ENCODE peak calls at places on chromosomes 12 and 14, in six cellular contexts. One of them, this sample, is unnamed.

GRCh38 chr12:32875990-32876389 is 20.6 kb downstream of the PKP2 start:
- DNase-seq in dermis microvascular lymphatic vessel endothelial cell: no peak
- DNase-seq in left cardiac atrium: no peak
- DNase-seq in Right ventricle myocardium inferior: no peak
- DNase-seq in T-helper 9 cell: no peak
- DNase-seq in gastrocnemius medialis: no peak
- DNase-seq in this sample: no peak

GRCh38 chr14:68349900-68350323 is 443.0 kb downstream of the ZFP36L1 start:
- DNase-seq in dermis microvascular lymphatic vessel endothelial cell: no peak
- DNase-seq in left cardiac atrium: no peak
- DNase-seq in Right ventricle myocardium inferior: no peak
- DNase-seq in T-helper 9 cell: no peak
- DNase-seq in gastrocnemius medialis: no peak
- DNase-seq in this sample: no peak

GRCh38 chr12:69007858-69008314 is 74.9 kb upstream of the CPM start:
- DNase-seq in dermis microvascular lymphatic vessel endothelial cell: no peak
- DNase-seq in left cardiac atrium: no peak
- DNase-seq in Right ventricle myocardium inferior: no peak
- DNase-seq in T-helper 9 cell: no peak
- DNase-seq in gastrocnemius medialis: no peak
- DNase-seq in this sample: no peak

GRCh38 chr12:107336705-107337104 is 243.4 kb upstream of the CRY1 start:
- DNase-seq in dermis microvascular lymphatic vessel endothelial cell: no peak
- DNase-seq in left cardiac atrium: no peak
- DNase-seq in Right ventricle myocardium inferior: no peak
- DNase-seq in T-helper 9 cell: no peak
- DNase-seq in gastrocnemius medialis: no peak
- DNase-seq in this sample: no peak

GRCh38 chr12:121872546-121873223 is 14.0 kb upstream of the HPD start:
- DNase-seq in dermis microvascular lymphatic vessel endothelial cell: no peak
- DNase-seq in left cardiac atrium: peak; percentile 55
- DNase-seq in Right ventricle myocardium inferior: no peak
- DNase-seq in T-helper 9 cell: no peak
- DNase-seq in gastrocnemius medialis: no peak
- DNase-seq in this sample: peak; percentile 57

GRCh38 chr14:33254876-33255275 is 316.2 kb downstream of the NPAS3 start:
- DNase-seq in dermis microvascular lymphatic vessel endothelial cell: peak; percentile 5
- DNase-seq in left cardiac atrium: no peak
- DNase-seq in Right ventricle myocardium inferior: no peak
- DNase-seq in T-helper 9 cell: no peak
- DNase-seq in gastrocnemius medialis: no peak
- DNase-seq in this sample: no peak

GRCh38 chr14:58107947-58108552 is 44.0 kb downstream of the ARMH4 start:
- DNase-seq in dermis microvascular lymphatic vessel endothelial cell: peak; percentile 62
- DNase-seq in left cardiac atrium: peak; percentile 32
- DNase-seq in Right ventricle myocardium inferior: no peak
- DNase-seq in T-helper 9 cell: peak; percentile 6
- DNase-seq in gastrocnemius medialis: peak; percentile 16
- DNase-seq in this sample: peak; percentile 62

GRCh38 chr14:50766338-50766886 is 64.5 kb downstream of the NIN start:
- DNase-seq in dermis microvascular lymphatic vessel endothelial cell: no peak
- DNase-seq in left cardiac atrium: no peak
- DNase-seq in Right ventricle myocardium inferior: no peak
- DNase-seq in T-helper 9 cell: no peak
- DNase-seq in gastrocnemius medialis: no peak
- DNase-seq in this sample: no peak

GRCh38 chr12:29547151-29547561 is 49.7 kb upstream of the OVCH1 start:
- DNase-seq in dermis microvascular lymphatic vessel endothelial cell: no peak
- DNase-seq in left cardiac atrium: no peak
- DNase-seq in Right ventricle myocardium inferior: no peak
- DNase-seq in T-helper 9 cell: no peak
- DNase-seq in gastrocnemius medialis: no peak
- DNase-seq in this sample: no peak

GRCh38 chr12:92297405-92297804 is 151.8 kb upstream of the BTG1 start:
- DNase-seq in dermis microvascular lymphatic vessel endothelial cell: no peak
- DNase-seq in left cardiac atrium: no peak
- DNase-seq in Right ventricle myocardium inferior: no peak
- DNase-seq in T-helper 9 cell: no peak
- DNase-seq in gastrocnemius medialis: no peak
- DNase-seq in this sample: no peak

GRCh38 chr14:103949386-103949785 is 7.1 kb upstream of the RD3L start:
- DNase-seq in dermis microvascular lymphatic vessel endothelial cell: no peak
- DNase-seq in left cardiac atrium: no peak
- DNase-seq in Right ventricle myocardium inferior: no peak
- DNase-seq in T-helper 9 cell: no peak
- DNase-seq in gastrocnemius medialis: no peak
- DNase-seq in this sample: no peak

GRCh38 chr12:127964717-127965116 is 302.3 kb upstream of the TMEM132C start:
- DNase-seq in dermis microvascular lymphatic vessel endothelial cell: no peak
- DNase-seq in left cardiac atrium: no peak
- DNase-seq in Right ventricle myocardium inferior: no peak
- DNase-seq in T-helper 9 cell: no peak
- DNase-seq in gastrocnemius medialis: no peak
- DNase-seq in this sample: no peak

GRCh38 chr14:105999361-106000028 is 473.1 kb downstream of the TMEM121 start:
- DNase-seq in dermis microvascular lymphatic vessel endothelial cell: peak; percentile 0
- DNase-seq in left cardiac atrium: peak; percentile 55
- DNase-seq in Right ventricle myocardium inferior: peak; percentile 79
- DNase-seq in T-helper 9 cell: peak; percentile 81
- DNase-seq in gastrocnemius medialis: no peak
- DNase-seq in this sample: no peak

GRCh38 chr12:30975581-30975980 is 49.0 kb downstream of the TSPAN11 start:
- DNase-seq in dermis microvascular lymphatic vessel endothelial cell: no peak
- DNase-seq in left cardiac atrium: no peak
- DNase-seq in Right ventricle myocardium inferior: no peak
- DNase-seq in T-helper 9 cell: no peak
- DNase-seq in gastrocnemius medialis: no peak
- DNase-seq in this sample: no peak

GRCh38 chr12:28558232-28558631 is 368.0 kb downstream of the CCDC91 start:
- DNase-seq in dermis microvascular lymphatic vessel endothelial cell: no peak
- DNase-seq in left cardiac atrium: no peak
- DNase-seq in Right ventricle myocardium inferior: no peak
- DNase-seq in T-helper 9 cell: no peak
- DNase-seq in gastrocnemius medialis: no peak
- DNase-seq in this sample: no peak

GRCh38 chr12:94798107-94798506 is 147.8 kb upstream of the TMCC3 start:
- DNase-seq in dermis microvascular lymphatic vessel endothelial cell: no peak
- DNase-seq in left cardiac atrium: no peak
- DNase-seq in Right ventricle myocardium inferior: no peak
- DNase-seq in T-helper 9 cell: no peak
- DNase-seq in gastrocnemius medialis: no peak
- DNase-seq in this sample: no peak

GRCh38 chr12:54195736-54196347 is 7.1 kb upstream of the SMUG1 start:
- DNase-seq in dermis microvascular lymphatic vessel endothelial cell: no peak
- DNase-seq in left cardiac atrium: no peak
- DNase-seq in Right ventricle myocardium inferior: no peak
- DNase-seq in T-helper 9 cell: no peak
- DNase-seq in gastrocnemius medialis: no peak
- DNase-seq in this sample: no peak

GRCh38 chr14:35385042-35385839 is 19.3 kb downstream of the NFKBIA start:
- DNase-seq in dermis microvascular lymphatic vessel endothelial cell: no peak
- DNase-seq in left cardiac atrium: peak; percentile 82
- DNase-seq in Right ventricle myocardium inferior: peak; percentile 84
- DNase-seq in T-helper 9 cell: no peak
- DNase-seq in gastrocnemius medialis: peak; percentile 96
- DNase-seq in this sample: peak; percentile 88

GRCh38 chr14:36067428-36068187 is 108.9 kb downstream of the PTCSC3 start:
- DNase-seq in dermis microvascular lymphatic vessel endothelial cell: no peak
- DNase-seq in left cardiac atrium: no peak
- DNase-seq in Right ventricle myocardium inferior: no peak
- DNase-seq in T-helper 9 cell: no peak
- DNase-seq in gastrocnemius medialis: no peak
- DNase-seq in this sample: no peak

This sample was measured in ovary.